ENCODE peak calls at places on chromosomes 2 and 18, in ten cellular contexts. F is SIG-M5; Q is activated CD4-positive, alpha-beta T cell treated with anti-CD3 and anti-CD28 coated beads, Interleukin-2, amount 50 U/mL, for 1 hour; P is NCI-H1092 treated with DMSO at 0.1 percent for 48 hours; H is omental fat pad; E is coronary artery; C is body of pancreas; U is posterior vena cava; N is amygdala; S is NCI-H460. W is an unnamed sample.

GRCh38 chr2:230779141-230779523 is 66.5 kb downstream of the CAB39 start:
- DNase-seq in U (no peak), P (no peak), F (no peak), C (no peak), E (no peak), H (no peak), Q (no peak), N (no peak), S (no peak), W (no peak)

GRCh38 chr18:12934454-12935071 is 13.2 kb upstream of the SEH1L start:
- DNase-seq in C (peak; percentile 85), Q (peak; percentile 77), N (peak; percentile 85), U (peak; percentile 94), S (peak; percentile 71), F (peak; percentile 22), E (peak; percentile 79), H (peak; percentile 82), P (peak; percentile 46), W (no peak)

GRCh38 chr2:149465873-149466272 is 121.7 kb downstream of the MMADHC start:
- DNase-seq in F (no peak), E (no peak), N (no peak), C (no peak), H (no peak), P (no peak), Q (no peak), U (no peak), S (no peak), W (no peak)

GRCh38 chr2:10266133-10266620 is 36.5 kb upstream of the HPCAL1 start:
- DNase-seq in U (peak; percentile 30), S (no peak), N (no peak), Q (no peak), F (no peak), E (no peak), P (no peak), H (no peak), C (no peak), W (peak; percentile 76)

GRCh38 chr18:72360628-72361027 is 183.5 kb downstream of the CBLN2 start:
- DNase-seq in P (no peak), Q (no peak), S (no peak), U (no peak), C (no peak), E (no peak), H (no peak), N (no peak), F (no peak), W (no peak)

GRCh38 chr2:232668805-232669444 is 28.2 kb upstream of the GIGYF2 start:
- DNase-seq in P (peak; percentile 36), H (no peak), E (no peak), S (peak; percentile 30), U (no peak), C (peak; percentile 13), N (peak; percentile 61), Q (no peak), F (no peak), W (no peak)

GRCh38 chr18:35024965-35025364 is 16.2 kb upstream of the MAPRE2 start:
- DNase-seq in P (no peak), H (no peak), U (peak; percentile 81), F (no peak), S (no peak), C (peak; percentile 84), N (peak; percentile 17), Q (no peak), E (peak; percentile 85), W (no peak)

GRCh38 chr2:178418426-178418825 is 32.5 kb downstream of the PRKRA start:
- DNase-seq in S (no peak), E (no peak), U (no peak), P (no peak), Q (no peak), N (no peak), H (no peak), F (no peak), C (no peak), W (no peak)

GRCh38 chr2:165015052-165015642 is 59.8 kb upstream of the SLC38A11 start:
- DNase-seq in N (peak; percentile 61), P (peak; percentile 58), Q (peak; percentile 38), S (peak; percentile 65), E (no peak), F (no peak), U (peak; percentile 80), C (peak; percentile 78), H (peak; percentile 69), W (no peak)

GRCh38 chr2:236988690-236989639 is 96.7 kb upstream of the COPS8 start:
- DNase-seq in H (no peak), P (no peak), E (peak; percentile 84), F (no peak), C (no peak), N (no peak), Q (no peak), U (peak; percentile 88), S (no peak), W (peak; percentile 89)

GRCh38 chr2:156405586-156405985 is 30.6 kb upstream of the GPD2 start:
- DNase-seq in C (peak; percentile 34), P (no peak), H (no peak), E (no peak), Q (no peak), U (no peak), F (peak; percentile 78), N (no peak), S (no peak), W (no peak)

GRCh38 chr2:13711154-13711553 is 921.4 kb upstream of the LRATD1 start:
- DNase-seq in U (no peak), P (no peak), C (peak; percentile 12), Q (no peak), H (no peak), N (no peak), F (no peak), E (no peak), S (no peak), W (no peak)

GRCh38 chr2:26088038-26088643 is 54.3 kb downstream of the RAB10 start:
- DNase-seq in S (peak; percentile 33), F (no peak), U (no peak), Q (peak; percentile 8), H (no peak), P (no peak), E (no peak), N (peak; percentile 39), C (no peak), W (no peak)

GRCh38 chr2:233062946-233063268 is 2.8 kb downstream of the INPP5D start:
- DNase-seq in C (no peak), E (no peak), Q (no peak), P (no peak), N (no peak), U (peak; percentile 58), S (no peak), H (no peak), F (no peak), W (peak; percentile 81)

GRCh38 chr18:25234363-25234639 is 117.7 kb downstream of the ZNF521 start:
- DNase-seq in E (no peak), S (no peak), H (no peak), Q (no peak), C (no peak), N (no peak), U (no peak), P (no peak), F (no peak), W (no peak)

GRCh38 chr18:22348521-22349316 is 69.0 kb downstream of the CTAGE1 start:
- DNase-seq in C (peak; percentile 63), H (no peak), Q (no peak), N (no peak), F (no peak), U (peak; percentile 91), S (no peak), P (no peak), E (peak; percentile 86), W (no peak)

GRCh38 chr2:232522014-232522854 is 2.0 kb downstream of the PRSS56 start:
- DNase-seq in Q (peak; percentile 70), S (peak; percentile 38), N (peak; percentile 49), E (no peak), P (no peak), U (no peak), F (no peak), H (peak; percentile 41), C (peak; percentile 68), W (no peak)

W was measured in mesenteric fat pad.